ENCODE peak calls at places on chromosomes 13 and 19, in eight cellular contexts. T is PC-3, G is lower leg skin, D is foreskin fibroblast, B is GM12865, W is fibroblast of mammary gland, S is heart right ventricle, Q is kidney. H is an unnamed sample.

GRCh38 chr13:28679628-28680027 is 20.7 kb downstream of the POMP start:
- DNase-seq in T (peak; percentile 35), G (no peak), D (peak; percentile 28), B (no peak), W (peak; percentile 33), S (no peak), Q (no peak), H (peak; percentile 37)

GRCh38 chr13:27968316-27969072 is 621 bp downstream of the CDX2 start:
- DNase-seq in T (no peak), G (peak; percentile 59), D (no peak), B (no peak), W (no peak), S (no peak), Q (peak; percentile 64), H (no peak)

GRCh38 chr13:76189882-76190519 is 553.9 kb downstream of the LMO7 start:
- DNase-seq in T (no peak), G (no peak), D (no peak), B (no peak), W (no peak), S (no peak), Q (peak; percentile 68), H (no peak)

GRCh38 chr19:13597625-13598024 is 91.3 kb upstream of the CACNA1A start:
- DNase-seq in T (peak; percentile 83), G (no peak), D (peak; percentile 86), B (peak; percentile 79), W (peak; percentile 76), S (no peak), Q (no peak), H (peak; percentile 86)

GRCh38 chr13:110306960-110307696 is at the start of the genes COL4A1 and COL4A2:
- DNase-seq in T (peak; percentile 65), G (peak; percentile 92), D (peak; percentile 85), B (no peak), W (peak; percentile 62), S (peak; percentile 86), Q (peak; percentile 95), H (peak; percentile 43)

GRCh38 chr19:30001301-30001700 is 59.3 kb downstream of the URI1 start:
- DNase-seq in T (no peak), G (no peak), D (no peak), B (no peak), W (no peak), S (no peak), Q (no peak), H (no peak)

GRCh38 chr19:44847144-44848035 is 1.3 kb downstream of the NECTIN2 start:
- DNase-seq in T (peak; percentile 62), G (peak; percentile 96), D (peak; percentile 80), B (no peak), W (peak; percentile 36), S (peak; percentile 74), Q (peak; percentile 93), H (peak; percentile 40)

GRCh38 chr13:69234171-69234570 is 873.5 kb upstream of the ATXN8OS start:
- DNase-seq in T (no peak), G (no peak), D (no peak), B (no peak), W (no peak), S (no peak), Q (no peak), H (no peak)

GRCh38 chr13:68748038-68748437 is 1359.6 kb upstream of the ATXN8OS start:
- DNase-seq in T (peak; percentile 72), G (no peak), D (no peak), B (no peak), W (no peak), S (no peak), Q (no peak), H (no peak)

GRCh38 chr13:21175656-21176194 is 627 bp downstream of the SKA3 start:
- DNase-seq in T (no peak), G (no peak), D (peak; percentile 39), B (peak; percentile 17), W (peak; percentile 54), S (no peak), Q (no peak), H (no peak)

GRCh38 chr13:30690282-30691188 is 44.8 kb upstream of the ALOX5AP start:
- DNase-seq in T (peak; percentile 23), G (peak; percentile 93), D (peak; percentile 98), B (peak; percentile 63), W (peak; percentile 98), S (peak; percentile 59), Q (peak; percentile 83), H (peak; percentile 98)

GRCh38 chr19:34838753-34839431 is 65.9 kb upstream of the ZNF599 start:
- DNase-seq in T (no peak), G (no peak), D (peak; percentile 6), B (no peak), W (no peak), S (peak; percentile 33), Q (no peak), H (peak; percentile 1)

GRCh38 chr19:42069619-42070293 is at the start of gene GRIK5:
- DNase-seq in T (no peak), G (no peak), D (no peak), B (no peak), W (no peak), S (no peak), Q (peak; percentile 68), H (no peak)

GRCh38 chr13:98959299-98959698 is 18.6 kb downstream of the DOCK9 start:
- DNase-seq in T (no peak), G (peak; percentile 58), D (no peak), B (no peak), W (no peak), S (no peak), Q (no peak), H (no peak)

GRCh38 chr13:35630551-35631275 is 154.2 kb upstream of the MAB21L1 start:
- DNase-seq in T (peak; percentile 71), G (no peak), D (peak; percentile 77), B (peak; percentile 44), W (peak; percentile 74), S (no peak), Q (no peak), H (peak; percentile 75)

DNA sequence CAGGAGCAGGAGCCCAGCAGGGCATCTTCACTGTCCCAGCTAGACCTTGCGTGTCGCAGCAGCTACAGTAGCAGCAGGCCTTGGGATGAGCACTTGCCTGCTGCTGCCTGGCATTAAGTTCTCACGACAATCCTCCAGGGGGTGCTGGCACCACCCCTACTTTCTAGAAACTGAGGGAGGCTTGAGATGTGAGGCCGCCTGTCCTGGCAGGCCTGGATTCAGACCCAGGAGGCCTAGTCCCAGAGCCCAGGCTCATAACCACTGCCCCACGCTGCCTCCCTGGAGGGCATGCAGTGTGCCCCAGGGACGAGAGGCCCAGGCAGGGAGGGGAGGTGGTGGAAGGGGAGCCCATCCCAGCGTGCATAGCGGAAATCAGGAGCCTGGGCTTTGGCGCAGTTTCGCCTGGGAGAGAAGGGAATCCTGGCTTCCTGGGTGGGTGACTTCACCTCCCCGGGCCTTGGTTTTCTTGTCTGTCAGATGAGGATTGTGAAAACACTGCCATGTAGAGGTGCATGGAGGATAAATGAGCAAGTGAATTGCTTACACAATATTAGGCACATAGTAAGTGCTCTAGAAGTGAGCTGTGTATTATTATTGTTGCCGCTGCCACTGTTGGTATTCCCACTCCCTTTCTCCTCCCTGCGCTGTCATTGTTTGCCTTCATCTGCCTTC is 26.1 kb downstream of the PPP5C start:
- DNase-seq in T (peak; percentile 5), G (peak; percentile 85), D (peak; percentile 51), B (no peak), W (peak; percentile 62), S (no peak), Q (peak; percentile 76), H (peak; percentile 41)
- TF ChIP-seq CTCF in T (peak; percentile 47), G (no peak), D (peak; percentile 24), B (no peak), W (peak; percentile 39), S (no peak), Q (peak; percentile 2), H (peak; percentile 25)

DNA sequence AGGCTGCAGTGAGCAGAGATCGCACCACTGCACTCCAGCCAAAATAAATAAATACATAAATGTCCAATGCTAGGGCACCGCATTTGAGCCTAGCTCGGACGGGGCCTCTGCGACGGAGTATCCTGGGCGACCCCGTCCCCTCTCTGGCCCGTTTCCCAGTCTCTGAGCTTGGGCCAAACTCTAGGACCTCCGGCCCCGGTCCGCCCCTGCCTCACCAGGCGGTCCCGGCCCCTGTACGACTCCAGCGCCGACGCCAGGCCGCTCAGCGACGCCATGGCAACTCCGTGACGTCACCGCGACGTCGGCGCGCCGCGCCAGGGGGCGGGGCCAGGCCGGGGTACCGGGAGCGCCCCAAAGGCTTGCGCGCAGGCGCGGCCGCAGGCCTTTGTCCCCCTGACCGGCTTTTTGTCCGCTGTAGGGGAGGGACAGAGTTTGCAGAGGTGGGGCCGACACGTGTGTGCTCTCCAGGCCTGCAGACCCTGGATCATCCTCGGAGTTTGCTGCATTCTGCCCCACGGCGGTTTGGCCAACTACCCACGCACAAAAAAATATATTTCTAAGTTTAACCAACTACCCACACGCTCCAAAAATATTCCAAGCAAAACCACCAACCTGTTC is at the start of gene PEX11G:
- DNase-seq in T (peak; percentile 94), G (peak; percentile 98), D (peak; percentile 96), B (peak; percentile 90), W (peak; percentile 79), S (peak; percentile 96), Q (peak; percentile 96), H (peak; percentile 83)
- H3K4me3 ChIP-seq in T (peak within 1 kb of the TSS; percentile 70), G (peak within 1 kb of the TSS; percentile 35), D (peak within 1 kb of the TSS; percentile 74), B (peak within 1 kb of the TSS; percentile 66), W (peak within 1 kb of the TSS; percentile 76), S (peak within 1 kb of the TSS; percentile 61), Q (peak within 1 kb of the TSS; percentile 65), H (peak within 1 kb of the TSS; percentile 80)

GRCh38 chr13:113245858-113246791 is 36.7 kb downstream of the CUL4A start:
- DNase-seq in T (peak; percentile 15), G (no peak), D (peak; percentile 18), B (no peak), W (peak; percentile 10), S (no peak), Q (no peak), H (no peak)
- TF ChIP-seq CTCF in T (peak; percentile 61), G (no peak), D (peak; percentile 34), B (no peak), W (peak; percentile 27), S (no peak), Q (no peak), H (peak; percentile 40)

GRCh38 chr19:1324792-1325567 is 39.3 kb downstream of the EFNA2 start:
- DNase-seq in T (peak; percentile 63), G (peak; percentile 94), D (peak; percentile 88), B (no peak), W (peak; percentile 74), S (peak; percentile 65), Q (no peak), H (peak; percentile 71)

GRCh38 chr19:1324249-1324791 is 38.6 kb downstream of the EFNA2 start:
- DNase-seq in T (no peak), G (no peak), D (no peak), B (no peak), W (no peak), S (no peak), Q (no peak), H (no peak)

GRCh38 chr19:1322198-1322981 is 36.7 kb downstream of the EFNA2 start:
- DNase-seq in T (no peak), G (no peak), D (no peak), B (no peak), W (no peak), S (no peak), Q (no peak), H (no peak)

GRCh38 chr19:1327125-1327524 is 41.5 kb downstream of the EFNA2 start:
- DNase-seq in T (no peak), G (no peak), D (no peak), B (no peak), W (no peak), S (no peak), Q (no peak), H (no peak)

GRCh38 chr19:1325568-1326294 is 40.1 kb downstream of the EFNA2 start:
- DNase-seq in T (no peak), G (no peak), D (no peak), B (no peak), W (no peak), S (no peak), Q (no peak), H (no peak)
- H3K4me3 ChIP-seq in T (peak overlapping the region; percentile 55), G (no peak overlapping the region), D (peak overlapping the region; percentile 47), B (no peak overlapping the region), W (peak overlapping the region; percentile 34), S (peak overlapping the region; percentile 51), Q (peak overlapping the region; percentile 3), H (peak overlapping the region; percentile 46)